ENCODE peak calls at places on chromosomes 6 and 20, in seven cellular contexts. E, B, V, Q, G, I and D are unnamed samples.

GRCh38 chr6:15066433-15067337 is 179.2 kb upstream of the JARID2 start:
- DNase-seq in Q (no peak), E (no peak), B (peak), I (no peak), V (no peak), G (no peak), D (no peak)

GRCh38 chr6:86487660-86488221 is 449.6 kb upstream of the HTR1E start:
- DNase-seq in V (no peak), Q (no peak), B (no peak), G (no peak), E (no peak), I (no peak), D (no peak)

GRCh38 chr6:53837875-53838806 is 43.3 kb downstream of the LRRC1 start:
- DNase-seq in E (no peak), V (no peak), Q (no peak), I (no peak), B (peak), G (peak), D (peak)

GRCh38 chr6:99790679-99791078 is 184.0 kb downstream of the PRDM13 start:
- DNase-seq in Q (no peak), G (no peak), B (no peak), V (no peak), E (no peak), I (no peak), D (peak)

GRCh38 chr6:76439811-76440210 is 367.3 kb upstream of the IMPG1 start:
- DNase-seq in E (no peak), V (no peak), I (no peak), G (no peak), B (no peak), Q (no peak), D (no peak)

GRCh38 chr6:110949679-110950285 is 8.7 kb upstream of the GTF3C6 start:
- DNase-seq in B (peak), I (no peak), V (peak), G (no peak), Q (no peak), E (no peak), D (no peak)

GRCh38 chr6:99349620-99350141 is at the start of gene FAXC:
- DNase-seq in I (no peak), Q (peak), V (no peak), E (no peak), B (peak), G (peak), D (peak)

GRCh38 chr6:22788038-22788437 is 218.7 kb downstream of the HDGFL1 start:
- DNase-seq in Q (no peak), V (no peak), E (no peak), B (no peak), I (no peak), G (no peak), D (no peak)

GRCh38 chr6:1619666-1620503 is 10.2 kb downstream of the FOXC1 start:
- DNase-seq in I (no peak), E (no peak), V (no peak), G (peak), Q (peak), B (no peak), D (no peak)

GRCh38 chr6:29974901-29975560 is 32.7 kb downstream of the HLA-A start:
- DNase-seq in Q (peak), B (no peak), V (no peak), E (no peak), G (peak), I (no peak), D (no peak)

GRCh38 chr6:138349891-138350290 is 27.8 kb upstream of the SMIM28 start:
- DNase-seq in G (no peak), E (no peak), V (no peak), I (no peak), Q (no peak), B (no peak), D (no peak)

GRCh38 chr20:13261460-13262301 is 40.6 kb downstream of the ISM1 start:
- DNase-seq in I (no peak), B (peak), V (peak), G (peak), E (peak), Q (peak), D (peak)

GRCh38 chr20:23153696-23154341 is 67.7 kb upstream of the CD93 start:
- DNase-seq in B (no peak), V (no peak), I (no peak), E (no peak), Q (no peak), G (no peak), D (no peak)

GRCh38 chr6:167676666-167677421 is 149.9 kb upstream of the AFDN start:
- DNase-seq in E (no peak), G (peak), I (no peak), V (no peak), Q (no peak), B (no peak), D (no peak)

GRCh38 chr6:68282646-68283045 is 352.4 kb upstream of the ADGRB3 start:
- DNase-seq in V (no peak), E (no peak), Q (no peak), G (no peak), I (no peak), B (no peak), D (no peak)